ENCODE peak calls at places on chromosomes 3 and 15, in five cellular contexts. R is astrocyte of the spinal cord, P is M059J, T is T-helper 2 cell, O is amniotic stem cell. M is an unnamed sample.
A peak's percentile ranks its signal among the peaks of the same experiment; 100 is the strongest.

GRCh38 chr3:57903124-57903668 is 105.0 kb upstream of the FLNB start:
- DNase-seq in O (no peak), T (no peak), R (no peak), P (no peak), M (no peak)

GRCh38 chr3:10351013-10351735 is 30.3 kb upstream of the SEC13 start:
- DNase-seq in O (no peak), R (no peak), T (no peak), P (no peak), M (no peak)

GRCh38 chr15:39594764-39595620 is 14.1 kb downstream of the THBS1 start:
- DNase-seq in O (no peak), P (peak; percentile 64), R (peak; percentile 41), T (no peak), M (peak; percentile 44)

GRCh38 chr3:66885326-66886000 is 112.6 kb upstream of the KBTBD8 start:
- DNase-seq in R (peak; percentile 35), P (peak; percentile 17), T (no peak), O (no peak), M (peak; percentile 38)

GRCh38 chr15:41289953-41290352 is 42.4 kb downstream of the OIP5 start:
- DNase-seq in O (no peak), T (no peak), P (no peak), R (no peak), M (no peak)

GRCh38 chr3:68468695-68469375 is 463.5 kb downstream of the TAFA4 start:
- DNase-seq in O (no peak), T (no peak), P (no peak), R (no peak), M (no peak)

GRCh38 chr3:59106085-59106629 is 56.3 kb upstream of the CFAP20DC start:
- DNase-seq in P (peak; percentile 58), O (no peak), R (no peak), T (no peak), M (no peak)

GRCh38 chr15:65184305-65184943 is 718 bp downstream of the CLPX start:
- DNase-seq in O (peak; percentile 49), R (peak; percentile 57), T (no peak), P (peak; percentile 72), M (peak; percentile 58)